ENCODE peak calls at places on chromosomes 12 and 14, in seven cellular contexts. One of them, this sample, is unnamed.

GRCh38 chr12:120474092-120474960 is 4.8 kb upstream of the SRSF9 start:
- DNase-seq in psoas muscle: no peak
- DNase-seq in bronchial epithelial cell: peak; percentile 98
- DNase-seq in kidney epithelial cell: peak; percentile 79
- DNase-seq in ovary: no peak
- DNase-seq in Jurkat, Clone E6-1: no peak
- DNase-seq in stomach: no peak
- DNase-seq in this sample: peak; percentile 67

GRCh38 chr12:1660304-1661187 is 30.3 kb upstream of the ADIPOR2 start:
- DNase-seq in psoas muscle: peak; percentile 38
- DNase-seq in bronchial epithelial cell: peak; percentile 98
- DNase-seq in kidney epithelial cell: no peak
- DNase-seq in ovary: peak; percentile 75
- DNase-seq in Jurkat, Clone E6-1: no peak
- DNase-seq in stomach: peak; percentile 96
- DNase-seq in this sample: peak; percentile 42

GRCh38 chr14:36661506-36662257 is at the start of gene PAX9:
- DNase-seq in psoas muscle: peak; percentile 77
- DNase-seq in bronchial epithelial cell: peak; percentile 94
- DNase-seq in kidney epithelial cell: peak; percentile 34
- DNase-seq in ovary: peak; percentile 64
- DNase-seq in Jurkat, Clone E6-1: peak; percentile 95
- DNase-seq in stomach: peak; percentile 78
- DNase-seq in this sample: peak; percentile 98

GRCh38 chr12:3313066-3313465 is 177.9 kb upstream of the PRMT8 start:
- DNase-seq in psoas muscle: peak; percentile 34
- DNase-seq in bronchial epithelial cell: peak; percentile 68
- DNase-seq in kidney epithelial cell: no peak
- DNase-seq in ovary: peak; percentile 26
- DNase-seq in Jurkat, Clone E6-1: no peak
- DNase-seq in stomach: no peak
- DNase-seq in this sample: peak; percentile 52

GRCh38 chr12:16037533-16037932 is 126.4 kb downstream of the DERA start:
- DNase-seq in psoas muscle: no peak
- DNase-seq in bronchial epithelial cell: no peak
- DNase-seq in kidney epithelial cell: no peak
- DNase-seq in ovary: no peak
- DNase-seq in Jurkat, Clone E6-1: no peak
- DNase-seq in stomach: no peak
- DNase-seq in this sample: no peak

GRCh38 chr14:91484186-91484585 is 25.9 kb downstream of the PPP4R3A start:
- DNase-seq in psoas muscle: no peak
- DNase-seq in bronchial epithelial cell: no peak
- DNase-seq in kidney epithelial cell: no peak
- DNase-seq in ovary: no peak
- DNase-seq in Jurkat, Clone E6-1: no peak
- DNase-seq in stomach: no peak
- DNase-seq in this sample: no peak

GRCh38 chr14:89384023-89384422 is 33.0 kb downstream of the FOXN3 start:
- DNase-seq in psoas muscle: no peak
- DNase-seq in bronchial epithelial cell: no peak
- DNase-seq in kidney epithelial cell: no peak
- DNase-seq in ovary: no peak
- DNase-seq in Jurkat, Clone E6-1: no peak
- DNase-seq in stomach: no peak
- DNase-seq in this sample: no peak

GRCh38 chr12:131929530-131930456 is 717 bp downstream of the PUS1 start:
- DNase-seq in psoas muscle: no peak
- DNase-seq in bronchial epithelial cell: peak; percentile 4
- DNase-seq in kidney epithelial cell: no peak
- DNase-seq in ovary: peak; percentile 52
- DNase-seq in Jurkat, Clone E6-1: no peak
- DNase-seq in stomach: no peak
- DNase-seq in this sample: peak; percentile 49

DNA sequence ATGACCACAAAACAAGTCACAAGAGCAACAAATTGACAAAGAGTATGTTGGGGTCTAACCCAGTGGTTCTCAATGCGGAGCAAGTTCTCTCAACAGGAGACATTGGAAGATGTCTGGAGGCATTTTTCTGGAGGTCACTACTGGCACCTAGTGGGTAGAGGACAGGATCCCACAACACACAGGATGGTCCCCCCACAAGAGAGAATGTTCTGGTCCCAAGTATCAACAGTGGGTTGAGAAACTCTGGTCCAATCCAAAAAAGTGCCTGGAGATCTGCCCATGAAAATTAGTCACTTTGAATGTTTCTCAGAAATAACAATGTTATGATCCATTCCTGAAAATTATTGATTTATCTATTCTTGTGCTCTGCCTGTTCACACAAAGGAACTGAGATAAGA is 3.3 kb downstream of the SSH1 start:
- DNase-seq in psoas muscle: no peak
- DNase-seq in bronchial epithelial cell: peak; percentile 74
- DNase-seq in kidney epithelial cell: no peak
- DNase-seq in ovary: no peak
- DNase-seq in Jurkat, Clone E6-1: no peak
- DNase-seq in stomach: no peak
- DNase-seq in this sample: peak; percentile 90
- H3K4me3 ChIP-seq in psoas muscle: peak overlapping the region; percentile 98
- H3K4me3 ChIP-seq in bronchial epithelial cell: no peak overlapping the region
- H3K4me3 ChIP-seq in kidney epithelial cell: no peak overlapping the region
- H3K4me3 ChIP-seq in ovary: no peak overlapping the region
- H3K4me3 ChIP-seq in Jurkat, Clone E6-1: no peak overlapping the region
- H3K4me3 ChIP-seq in stomach: no peak overlapping the region
- H3K4me3 ChIP-seq in this sample: peak overlapping the region; percentile 97

GRCh38 chr14:21100931-21101330 is at the start of gene TMEM253:
- DNase-seq in psoas muscle: no peak
- DNase-seq in bronchial epithelial cell: no peak
- DNase-seq in kidney epithelial cell: no peak
- DNase-seq in ovary: no peak
- DNase-seq in Jurkat, Clone E6-1: no peak
- DNase-seq in stomach: no peak
- DNase-seq in this sample: no peak
- H3K4me3 ChIP-seq in psoas muscle: no peak within 1 kb of the TSS
- H3K4me3 ChIP-seq in bronchial epithelial cell: no peak within 1 kb of the TSS
- H3K4me3 ChIP-seq in kidney epithelial cell: no peak within 1 kb of the TSS
- H3K4me3 ChIP-seq in ovary: no peak within 1 kb of the TSS
- H3K4me3 ChIP-seq in Jurkat, Clone E6-1: no peak within 1 kb of the TSS
- H3K4me3 ChIP-seq in stomach: no peak within 1 kb of the TSS
- H3K4me3 ChIP-seq in this sample: no peak within 1 kb of the TSS

GRCh38 chr14:101760138-101761011 is 1.1 kb upstream of the PPP2R5C start:
- DNase-seq in psoas muscle: peak; percentile 98
- DNase-seq in bronchial epithelial cell: peak; percentile 92
- DNase-seq in kidney epithelial cell: peak; percentile 79
- DNase-seq in ovary: peak; percentile 99
- DNase-seq in Jurkat, Clone E6-1: peak; percentile 94
- DNase-seq in stomach: peak; percentile 98
- DNase-seq in this sample: peak; percentile 100
- H3K4me3 ChIP-seq in psoas muscle: peak overlapping the region; percentile 99
- H3K4me3 ChIP-seq in bronchial epithelial cell: peak overlapping the region; percentile 93
- H3K4me3 ChIP-seq in kidney epithelial cell: peak overlapping the region; percentile 73
- H3K4me3 ChIP-seq in ovary: peak overlapping the region; percentile 86
- H3K4me3 ChIP-seq in Jurkat, Clone E6-1: peak overlapping the region; percentile 90
- H3K4me3 ChIP-seq in stomach: peak overlapping the region; percentile 89
- H3K4me3 ChIP-seq in this sample: peak overlapping the region; percentile 65

DNA sequence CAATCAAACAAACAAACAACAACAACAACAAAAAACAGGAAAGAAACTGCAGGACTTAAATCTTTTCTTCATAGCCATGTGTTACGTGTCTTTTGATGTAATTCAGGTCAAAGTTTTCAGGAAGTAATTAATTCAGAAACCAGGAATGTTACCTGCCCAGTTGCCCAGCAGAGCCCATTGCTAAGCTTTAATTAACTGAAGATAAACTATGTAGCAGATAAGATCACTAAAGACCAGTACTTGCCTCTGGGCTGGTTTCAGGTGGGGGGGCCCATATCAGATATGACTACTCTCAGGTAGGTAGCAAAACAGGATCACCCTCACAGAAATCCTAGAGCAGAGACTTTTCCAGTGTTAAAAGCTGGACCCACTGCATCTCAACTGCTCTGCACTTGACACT is 69.2 kb downstream of the LIN7A start:
- DNase-seq in psoas muscle: no peak
- DNase-seq in bronchial epithelial cell: no peak
- DNase-seq in kidney epithelial cell: no peak
- DNase-seq in ovary: no peak
- DNase-seq in Jurkat, Clone E6-1: no peak
- DNase-seq in stomach: no peak
- DNase-seq in this sample: no peak
- H3K4me3 ChIP-seq in psoas muscle: no peak overlapping the region
- H3K4me3 ChIP-seq in bronchial epithelial cell: no peak overlapping the region
- H3K4me3 ChIP-seq in kidney epithelial cell: no peak overlapping the region
- H3K4me3 ChIP-seq in ovary: no peak overlapping the region
- H3K4me3 ChIP-seq in Jurkat, Clone E6-1: no peak overlapping the region
- H3K4me3 ChIP-seq in stomach: no peak overlapping the region
- H3K4me3 ChIP-seq in this sample: no peak overlapping the region

DNA sequence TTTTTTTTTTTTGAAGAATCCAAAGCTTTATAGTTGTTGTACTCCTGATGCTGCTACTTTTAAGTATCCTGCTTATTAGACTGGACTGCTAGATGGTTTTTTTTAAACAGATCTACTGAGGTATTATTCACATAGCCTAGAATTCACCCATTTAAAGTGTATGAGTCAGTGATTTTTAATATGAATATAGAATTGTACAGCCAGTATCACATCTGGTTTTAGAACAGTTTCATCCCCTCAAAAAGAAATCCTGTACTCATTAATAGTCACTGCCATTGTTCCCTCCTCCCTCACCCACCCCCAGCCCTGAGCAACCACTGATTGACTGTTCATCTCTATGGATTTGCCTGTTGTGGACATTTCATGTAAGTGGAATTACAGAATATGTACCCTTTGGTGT is 98.4 kb downstream of the PPP2R5C start:
- DNase-seq in psoas muscle: no peak
- DNase-seq in bronchial epithelial cell: no peak
- DNase-seq in kidney epithelial cell: no peak
- DNase-seq in ovary: no peak
- DNase-seq in Jurkat, Clone E6-1: no peak
- DNase-seq in stomach: no peak
- DNase-seq in this sample: no peak
- H3K4me3 ChIP-seq in psoas muscle: no peak overlapping the region
- H3K4me3 ChIP-seq in bronchial epithelial cell: no peak overlapping the region
- H3K4me3 ChIP-seq in kidney epithelial cell: no peak overlapping the region
- H3K4me3 ChIP-seq in ovary: no peak overlapping the region
- H3K4me3 ChIP-seq in Jurkat, Clone E6-1: no peak overlapping the region
- H3K4me3 ChIP-seq in stomach: no peak overlapping the region
- H3K4me3 ChIP-seq in this sample: no peak overlapping the region

GRCh38 chr12:83015390-83016225 is 328.9 kb downstream of the TMTC2 start:
- DNase-seq in psoas muscle: no peak
- DNase-seq in bronchial epithelial cell: no peak
- DNase-seq in kidney epithelial cell: no peak
- DNase-seq in ovary: peak; percentile 56
- DNase-seq in Jurkat, Clone E6-1: no peak
- DNase-seq in stomach: peak; percentile 79
- DNase-seq in this sample: peak; percentile 34
- H3K4me3 ChIP-seq in psoas muscle: peak overlapping the region; percentile 49
- H3K4me3 ChIP-seq in bronchial epithelial cell: no peak overlapping the region
- H3K4me3 ChIP-seq in kidney epithelial cell: no peak overlapping the region
- H3K4me3 ChIP-seq in ovary: peak overlapping the region; percentile 23
- H3K4me3 ChIP-seq in Jurkat, Clone E6-1: no peak overlapping the region
- H3K4me3 ChIP-seq in stomach: peak overlapping the region; percentile 35
- H3K4me3 ChIP-seq in this sample: peak overlapping the region; percentile 80

GRCh38 chr12:71439613-71440392 is at the start of gene LGR5:
- DNase-seq in psoas muscle: peak; percentile 36
- DNase-seq in bronchial epithelial cell: peak; percentile 7
- DNase-seq in kidney epithelial cell: no peak
- DNase-seq in ovary: peak; percentile 53
- DNase-seq in Jurkat, Clone E6-1: no peak
- DNase-seq in stomach: no peak
- DNase-seq in this sample: peak; percentile 69

GRCh38 chr12:71441836-71442566 is 2.4 kb downstream of the LGR5 start:
- DNase-seq in psoas muscle: no peak
- DNase-seq in bronchial epithelial cell: no peak
- DNase-seq in kidney epithelial cell: no peak
- DNase-seq in ovary: no peak
- DNase-seq in Jurkat, Clone E6-1: no peak
- DNase-seq in stomach: no peak
- DNase-seq in this sample: no peak

GRCh38 chr12:71441350-71441748 is 1.8 kb downstream of the LGR5 start:
- DNase-seq in psoas muscle: no peak
- DNase-seq in bronchial epithelial cell: no peak
- DNase-seq in kidney epithelial cell: no peak
- DNase-seq in ovary: no peak
- DNase-seq in Jurkat, Clone E6-1: no peak
- DNase-seq in stomach: no peak
- DNase-seq in this sample: no peak

GRCh38 chr12:71439362-71439612 is 311 bp upstream of the LGR5 start:
- DNase-seq in psoas muscle: no peak
- DNase-seq in bronchial epithelial cell: no peak
- DNase-seq in kidney epithelial cell: no peak
- DNase-seq in ovary: no peak
- DNase-seq in Jurkat, Clone E6-1: no peak
- DNase-seq in stomach: no peak
- DNase-seq in this sample: no peak

GRCh38 chr12:71440393-71441349 is 1.1 kb downstream of the LGR5 start:
- DNase-seq in psoas muscle: no peak
- DNase-seq in bronchial epithelial cell: no peak
- DNase-seq in kidney epithelial cell: no peak
- DNase-seq in ovary: no peak
- DNase-seq in Jurkat, Clone E6-1: peak; percentile 10
- DNase-seq in stomach: peak; percentile 62
- DNase-seq in this sample: peak; percentile 39
- H3K4me3 ChIP-seq in psoas muscle: peak overlapping the region; percentile 76
- H3K4me3 ChIP-seq in bronchial epithelial cell: no peak overlapping the region
- H3K4me3 ChIP-seq in kidney epithelial cell: peak overlapping the region; percentile 43
- H3K4me3 ChIP-seq in ovary: peak overlapping the region; percentile 32
- H3K4me3 ChIP-seq in Jurkat, Clone E6-1: no peak overlapping the region
- H3K4me3 ChIP-seq in stomach: peak overlapping the region; percentile 46
- H3K4me3 ChIP-seq in this sample: peak overlapping the region; percentile 72

GRCh38 chr12:74185360-74185759 is 352.3 kb upstream of the ATXN7L3B start:
- DNase-seq in psoas muscle: no peak
- DNase-seq in bronchial epithelial cell: no peak
- DNase-seq in kidney epithelial cell: no peak
- DNase-seq in ovary: no peak
- DNase-seq in Jurkat, Clone E6-1: no peak
- DNase-seq in stomach: no peak
- DNase-seq in this sample: no peak
- H3K4me3 ChIP-seq in psoas muscle: no peak overlapping the region
- H3K4me3 ChIP-seq in bronchial epithelial cell: no peak overlapping the region
- H3K4me3 ChIP-seq in kidney epithelial cell: no peak overlapping the region
- H3K4me3 ChIP-seq in ovary: no peak overlapping the region
- H3K4me3 ChIP-seq in Jurkat, Clone E6-1: no peak overlapping the region
- H3K4me3 ChIP-seq in stomach: no peak overlapping the region
- H3K4me3 ChIP-seq in this sample: no peak overlapping the region